ENCODE peak calls at places on chromosomes 5 and 9, in eight cellular contexts. G is NCI-H1930; V is WTC11; F is activated CD4-positive, alpha-beta T cell treated with anti-CD3 and anti-CD28 coated beads, Interleukin-2, amount 50 U/mL, for 48 hours; T is fibroblast of pulmonary artery; E is astrocyte; Y is heart left ventricle; R is right cardiac atrium. K is an unnamed sample.

GRCh38 chr9:684950-685340 is 156.6 kb upstream of the DMRT1 start:
- DNase-seq in V (no peak), G (no peak), F (no peak), Y (no peak), E (peak), R (no peak), T (peak), K (no peak)

GRCh38 chr9:127783111-127783621 is 2.7 kb upstream of the CDK9 start:
- DNase-seq in F (peak), T (no peak), R (peak), E (no peak), G (no peak), Y (no peak), V (peak), K (peak)

GRCh38 chr9:91177081-91177480 is 184.6 kb downstream of the AUH start:
- DNase-seq in T (no peak), V (no peak), G (no peak), Y (no peak), E (no peak), F (no peak), R (no peak), K (no peak)

GRCh38 chr5:84088996-84089395 is 295.7 kb downstream of the EDIL3 start:
- DNase-seq in V (no peak), G (no peak), T (peak), Y (no peak), R (no peak), E (peak), F (no peak), K (no peak)

GRCh38 chr9:6968271-6968670 is 210.5 kb downstream of the KDM4C start:
- DNase-seq in Y (no peak), T (peak), F (no peak), G (no peak), V (no peak), R (no peak), E (peak), K (no peak)

GRCh38 chr9:130173462-130173876 is 1.3 kb downstream of the NCS1 start:
- DNase-seq in V (no peak), G (no peak), T (peak), Y (no peak), R (peak), F (no peak), E (no peak), K (no peak)

GRCh38 chr9:83707518-83707767 is 315 bp downstream of the UBQLN1 start:
- DNase-seq in Y (no peak), E (peak), R (no peak), G (no peak), F (peak), T (no peak), V (no peak), K (no peak)

GRCh38 chr5:57863661-57864060 is 381.1 kb upstream of the ACTBL2 start:
- DNase-seq in T (peak), G (no peak), E (peak), R (no peak), Y (no peak), F (no peak), V (no peak), K (no peak)

GRCh38 chr9:71725590-71726338 is 42.5 kb downstream of the CEMIP2 start:
- DNase-seq in V (no peak), T (peak), E (peak), Y (no peak), G (no peak), F (no peak), R (no peak), K (no peak)

GRCh38 chr5:133738271-133738670 is 125.9 kb upstream of the FSTL4 start:
- DNase-seq in T (no peak), V (no peak), F (no peak), Y (no peak), E (peak), R (no peak), G (no peak), K (no peak)

GRCh38 chr9:91253488-91253887 is 108.2 kb downstream of the AUH start:
- DNase-seq in G (no peak), T (no peak), F (no peak), E (no peak), R (no peak), Y (no peak), V (no peak), K (peak)

GRCh38 chr9:109022909-109023308 is 9.6 kb upstream of the CTNNAL1 start:
- DNase-seq in G (no peak), V (no peak), T (no peak), E (no peak), F (no peak), Y (no peak), R (no peak), K (no peak)

GRCh38 chr9:37476930-37477329 is 8.8 kb upstream of the POLR1E start:
- DNase-seq in Y (no peak), G (no peak), T (no peak), F (no peak), V (no peak), R (no peak), E (no peak), K (no peak)

GRCh38 chr9:3880851-3881250 is 355.1 kb upstream of the RFX3 start:
- DNase-seq in E (peak), Y (no peak), V (no peak), T (peak), F (no peak), R (no peak), G (no peak), K (no peak)